ENCODE peak calls at places on chromosomes 11 and 22, in six cellular contexts. One of them, this sample, is unnamed.

GRCh38 chr11:13210424-13210823 is 67.2 kb upstream of the BMAL1 start:
- DNase-seq in DND-41: peak
- DNase-seq in mammary epithelial cell: peak
- DNase-seq in GM23248: peak
- DNase-seq in endothelial cell of umbilical vein: peak
- DNase-seq in PC-9: peak
- DNase-seq in this sample: peak

GRCh38 chr11:11171854-11172253 is 181.2 kb downstream of the CSNK2A3 start:
- DNase-seq in DND-41: peak
- DNase-seq in mammary epithelial cell: no peak
- DNase-seq in GM23248: no peak
- DNase-seq in endothelial cell of umbilical vein: no peak
- DNase-seq in PC-9: no peak
- DNase-seq in this sample: no peak

GRCh38 chr11:47577460-47578041 is 1.2 kb downstream of the KBTBD4 start:
- DNase-seq in DND-41: no peak
- DNase-seq in mammary epithelial cell: peak
- DNase-seq in GM23248: peak
- DNase-seq in endothelial cell of umbilical vein: no peak
- DNase-seq in PC-9: no peak
- DNase-seq in this sample: no peak

GRCh38 chr22:32331236-32331917 is 26.3 kb upstream of the RFPL3 start:
- DNase-seq in DND-41: no peak
- DNase-seq in mammary epithelial cell: no peak
- DNase-seq in GM23248: no peak
- DNase-seq in endothelial cell of umbilical vein: peak
- DNase-seq in PC-9: no peak
- DNase-seq in this sample: no peak

GRCh38 chr22:49514656-49515055 is 313.0 kb downstream of the BRD1 start:
- DNase-seq in DND-41: no peak
- DNase-seq in mammary epithelial cell: no peak
- DNase-seq in GM23248: no peak
- DNase-seq in endothelial cell of umbilical vein: no peak
- DNase-seq in PC-9: no peak
- DNase-seq in this sample: no peak

GRCh38 chr22:40758390-40758789 is 60.8 kb downstream of the SLC25A17 start:
- DNase-seq in DND-41: no peak
- DNase-seq in mammary epithelial cell: peak
- DNase-seq in GM23248: no peak
- DNase-seq in endothelial cell of umbilical vein: no peak
- DNase-seq in PC-9: peak
- DNase-seq in this sample: no peak

GRCh38 chr11:70519117-70519516 is 120.8 kb downstream of the CTTN start:
- DNase-seq in DND-41: no peak
- DNase-seq in mammary epithelial cell: no peak
- DNase-seq in GM23248: peak
- DNase-seq in endothelial cell of umbilical vein: no peak
- DNase-seq in PC-9: no peak
- DNase-seq in this sample: no peak

GRCh38 chr11:73376803-73377629 is 817 bp downstream of the RELT start:
- DNase-seq in DND-41: peak
- DNase-seq in mammary epithelial cell: peak
- DNase-seq in GM23248: peak
- DNase-seq in endothelial cell of umbilical vein: peak
- DNase-seq in PC-9: peak
- DNase-seq in this sample: peak

GRCh38 chr22:40426671-40427070 is 56.3 kb downstream of the SGSM3 start:
- DNase-seq in DND-41: no peak
- DNase-seq in mammary epithelial cell: no peak
- DNase-seq in GM23248: peak
- DNase-seq in endothelial cell of umbilical vein: peak
- DNase-seq in PC-9: peak
- DNase-seq in this sample: no peak

GRCh38 chr22:27987557-27987956 is 68.5 kb upstream of the PITPNB start:
- DNase-seq in DND-41: peak
- DNase-seq in mammary epithelial cell: no peak
- DNase-seq in GM23248: peak
- DNase-seq in endothelial cell of umbilical vein: no peak
- DNase-seq in PC-9: no peak
- DNase-seq in this sample: no peak

GRCh38 chr22:44448271-44448780 is 49.7 kb downstream of the RTL6 start:
- DNase-seq in DND-41: no peak
- DNase-seq in mammary epithelial cell: peak
- DNase-seq in GM23248: peak
- DNase-seq in endothelial cell of umbilical vein: no peak
- DNase-seq in PC-9: peak
- DNase-seq in this sample: peak

GRCh38 chr22:23556026-23556620 is 24.0 kb downstream of the IGLL1 start:
- DNase-seq in DND-41: no peak
- DNase-seq in mammary epithelial cell: no peak
- DNase-seq in GM23248: no peak
- DNase-seq in endothelial cell of umbilical vein: no peak
- DNase-seq in PC-9: no peak
- DNase-seq in this sample: no peak

GRCh38 chr11:123365955-123366354 is 64.1 kb upstream of the GRAMD1B start:
- DNase-seq in DND-41: no peak
- DNase-seq in mammary epithelial cell: no peak
- DNase-seq in GM23248: no peak
- DNase-seq in endothelial cell of umbilical vein: no peak
- DNase-seq in PC-9: no peak
- DNase-seq in this sample: no peak

GRCh38 chr11:123364145-123364544 is 65.9 kb upstream of the GRAMD1B start:
- DNase-seq in DND-41: no peak
- DNase-seq in mammary epithelial cell: no peak
- DNase-seq in GM23248: no peak
- DNase-seq in endothelial cell of umbilical vein: no peak
- DNase-seq in PC-9: no peak
- DNase-seq in this sample: no peak

GRCh38 chr11:123362941-123363340 is 67.1 kb upstream of the GRAMD1B start:
- DNase-seq in DND-41: no peak
- DNase-seq in mammary epithelial cell: no peak
- DNase-seq in GM23248: peak
- DNase-seq in endothelial cell of umbilical vein: no peak
- DNase-seq in PC-9: no peak
- DNase-seq in this sample: no peak

GRCh38 chr11:123360267-123360936 is 69.7 kb upstream of the GRAMD1B start:
- DNase-seq in DND-41: no peak
- DNase-seq in mammary epithelial cell: no peak
- DNase-seq in GM23248: no peak
- DNase-seq in endothelial cell of umbilical vein: no peak
- DNase-seq in PC-9: no peak
- DNase-seq in this sample: no peak

DNA sequence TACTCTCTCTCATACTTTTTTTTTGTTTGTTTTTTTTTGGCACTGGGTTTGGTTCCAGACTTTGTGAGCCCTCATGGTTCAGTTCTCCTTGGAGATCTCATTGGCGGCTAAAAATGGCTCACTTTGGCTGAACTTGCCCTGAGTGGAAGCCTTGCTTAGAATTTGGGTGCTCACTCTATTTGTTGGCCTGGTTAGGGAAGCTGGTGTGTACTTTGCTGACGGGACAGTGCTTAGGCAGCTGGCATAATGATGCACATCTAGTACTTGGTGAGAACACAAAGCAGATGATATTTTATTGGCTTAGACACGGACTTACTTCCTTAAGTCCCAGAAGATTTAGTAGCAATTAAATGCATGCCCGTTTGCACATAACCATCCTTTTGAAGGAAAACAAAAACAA is 66.5 kb upstream of the GRAMD1B start:
- DNase-seq in DND-41: no peak
- DNase-seq in mammary epithelial cell: no peak
- DNase-seq in GM23248: no peak
- DNase-seq in endothelial cell of umbilical vein: no peak
- DNase-seq in PC-9: no peak
- DNase-seq in this sample: no peak
- H3K4me2 ChIP-seq in DND-41: no peak
- H3K4me2 ChIP-seq in mammary epithelial cell: no peak
- H3K4me2 ChIP-seq in GM23248: no peak
- H3K4me2 ChIP-seq in endothelial cell of umbilical vein: no peak
- H3K4me2 ChIP-seq in PC-9: no peak
- H3K4me2 ChIP-seq in this sample: peak

DNA sequence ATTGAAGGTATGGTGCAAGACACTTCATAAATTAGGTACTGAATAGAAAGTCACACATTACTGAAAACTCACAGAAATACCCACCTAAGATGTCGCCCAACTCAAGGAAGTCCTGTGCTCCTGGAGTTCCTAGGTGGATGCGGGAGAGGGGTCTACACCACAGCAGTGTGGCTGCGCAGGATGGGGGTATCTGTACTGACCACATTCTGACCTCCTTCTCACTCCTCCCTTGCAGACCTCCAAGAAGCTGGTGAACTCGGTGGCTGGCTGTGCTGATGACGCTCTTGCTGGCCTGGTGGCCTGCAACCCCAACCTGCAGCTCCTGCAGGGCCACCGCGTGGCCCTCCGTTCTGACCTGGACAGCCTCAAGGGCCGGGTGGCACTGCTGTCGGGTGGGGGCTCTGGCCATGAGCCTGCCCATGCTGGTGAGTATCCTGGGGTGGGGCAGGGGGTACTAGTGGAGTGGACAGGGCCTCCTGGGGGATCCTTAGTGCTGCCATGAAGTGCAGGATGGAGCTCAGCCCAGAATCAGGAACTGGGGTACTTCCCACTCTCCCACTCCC is 4.8 kb downstream of the TKFC start:
- DNase-seq in DND-41: no peak
- DNase-seq in mammary epithelial cell: no peak
- DNase-seq in GM23248: no peak
- DNase-seq in endothelial cell of umbilical vein: no peak
- DNase-seq in PC-9: no peak
- DNase-seq in this sample: no peak
- TF ChIP-seq EZH2 in DND-41: no peak
- TF ChIP-seq EZH2 in mammary epithelial cell: no peak
- TF ChIP-seq EZH2 in GM23248: no peak
- TF ChIP-seq EZH2 in endothelial cell of umbilical vein: no peak
- TF ChIP-seq EZH2 in PC-9: no peak
- TF ChIP-seq EZH2 in this sample: no peak

DNA sequence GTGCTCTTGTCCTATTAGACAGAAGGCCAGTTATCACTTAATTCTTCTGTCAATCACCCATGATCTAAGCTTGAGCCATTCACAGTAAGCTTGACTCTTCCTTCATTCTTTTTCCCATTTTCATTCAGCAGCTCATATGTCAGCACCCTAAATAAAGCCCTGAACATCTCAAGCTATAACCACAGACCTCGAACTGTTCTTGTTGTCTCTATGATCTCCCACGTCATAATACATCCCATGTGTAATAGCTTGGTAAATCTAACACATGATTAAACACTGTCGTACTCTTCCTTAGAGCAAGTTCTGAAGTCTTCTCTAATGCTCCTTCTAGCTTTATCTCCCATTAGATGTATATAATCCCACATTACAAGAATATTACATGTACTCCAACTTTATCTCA is 14.4 kb downstream of the MUC15 start:
- DNase-seq in DND-41: no peak
- DNase-seq in mammary epithelial cell: no peak
- DNase-seq in GM23248: no peak
- DNase-seq in endothelial cell of umbilical vein: no peak
- DNase-seq in PC-9: no peak
- DNase-seq in this sample: no peak
- H3K4me2 ChIP-seq in DND-41: no peak
- H3K4me2 ChIP-seq in mammary epithelial cell: no peak
- H3K4me2 ChIP-seq in GM23248: no peak
- H3K4me2 ChIP-seq in endothelial cell of umbilical vein: no peak
- H3K4me2 ChIP-seq in PC-9: no peak
- H3K4me2 ChIP-seq in this sample: no peak

GRCh38 chr11:44958165-44958564 is 7.5 kb upstream of the TP53I11 start:
- DNase-seq in DND-41: no peak
- DNase-seq in mammary epithelial cell: no peak
- DNase-seq in GM23248: no peak
- DNase-seq in endothelial cell of umbilical vein: no peak
- DNase-seq in PC-9: no peak
- DNase-seq in this sample: peak

GRCh38 chr11:44955019-44955738 is 4.5 kb upstream of the TP53I11 start:
- DNase-seq in DND-41: peak
- DNase-seq in mammary epithelial cell: no peak
- DNase-seq in GM23248: peak
- DNase-seq in endothelial cell of umbilical vein: peak
- DNase-seq in PC-9: peak
- DNase-seq in this sample: peak

GRCh38 chr11:44954051-44954906 is 3.6 kb upstream of the TP53I11 start:
- DNase-seq in DND-41: no peak
- DNase-seq in mammary epithelial cell: no peak
- DNase-seq in GM23248: no peak
- DNase-seq in endothelial cell of umbilical vein: no peak
- DNase-seq in PC-9: no peak
- DNase-seq in this sample: no peak

GRCh38 chr11:44959064-44959463 is 8.4 kb upstream of the TP53I11 start:
- DNase-seq in DND-41: no peak
- DNase-seq in mammary epithelial cell: no peak
- DNase-seq in GM23248: no peak
- DNase-seq in endothelial cell of umbilical vein: no peak
- DNase-seq in PC-9: no peak
- DNase-seq in this sample: no peak

DNA sequence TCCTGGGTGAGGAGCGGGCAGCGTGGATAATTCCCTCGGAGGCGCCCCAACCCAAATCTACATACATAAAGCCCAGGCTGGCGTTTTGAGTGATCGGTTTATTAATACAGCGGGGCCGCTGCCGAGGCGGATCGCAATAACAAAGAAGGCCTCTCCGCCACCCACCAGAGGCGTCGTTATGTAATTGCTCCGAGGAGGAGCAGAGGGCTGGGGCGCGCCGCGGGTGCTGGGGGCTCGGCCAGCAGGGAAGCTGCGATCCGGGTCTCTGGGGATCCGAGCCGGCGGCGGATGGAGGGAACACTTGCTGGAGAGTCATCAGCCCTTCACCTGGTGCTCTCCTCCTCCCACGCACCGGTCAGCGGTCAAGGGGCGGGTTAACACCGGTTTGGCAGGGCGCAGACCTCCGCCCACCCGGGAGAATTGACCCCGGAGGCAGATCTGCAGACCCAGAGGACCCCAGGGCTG is 6.4 kb upstream of the TP53I11 start:
- DNase-seq in DND-41: no peak
- DNase-seq in mammary epithelial cell: no peak
- DNase-seq in GM23248: no peak
- DNase-seq in endothelial cell of umbilical vein: no peak
- DNase-seq in PC-9: no peak
- DNase-seq in this sample: peak
- TF ChIP-seq EZH2 in DND-41: no peak
- TF ChIP-seq EZH2 in mammary epithelial cell: no peak
- TF ChIP-seq EZH2 in GM23248: no peak
- TF ChIP-seq EZH2 in endothelial cell of umbilical vein: no peak
- TF ChIP-seq EZH2 in PC-9: no peak
- TF ChIP-seq EZH2 in this sample: no peak

GRCh38 chr11:5818245-5818865 is 9.6 kb downstream of the OR52N2 start:
- DNase-seq in DND-41: no peak
- DNase-seq in mammary epithelial cell: no peak
- DNase-seq in GM23248: no peak
- DNase-seq in endothelial cell of umbilical vein: peak
- DNase-seq in PC-9: no peak
- DNase-seq in this sample: no peak
- H3K4me2 ChIP-seq in DND-41: peak
- H3K4me2 ChIP-seq in mammary epithelial cell: no peak
- H3K4me2 ChIP-seq in GM23248: no peak
- H3K4me2 ChIP-seq in endothelial cell of umbilical vein: no peak
- H3K4me2 ChIP-seq in PC-9: peak
- H3K4me2 ChIP-seq in this sample: no peak

This sample was measured in hepatocyte.